ENCODE peak calls at places on chromosomes 12 and 14, in seven cellular contexts. L, Y, I, Z, V, X and E are unnamed samples. For H3K4me1, the result is how much of the 10 kb centered on the place peaks cover.

GRCh38 chr12:115204957-115205754 is 521.2 kb upstream of the TBX3 start:
- DNase-seq in L (no peak), Y (no peak), I (no peak), Z (no peak), V (no peak), X (no peak), E (no peak)

GRCh38 chr14:79721399-79722084 is 489.8 kb downstream of the DIO2 start:
- DNase-seq in L (no peak), Y (no peak), I (no peak), Z (no peak), V (no peak), X (no peak), E (no peak)

GRCh38 chr12:119328111-119328510 is 6.4 kb upstream of the CCDC60 start:
- DNase-seq in L (peak), Y (no peak), I (peak), Z (no peak), V (peak), X (no peak), E (no peak)

GRCh38 chr12:25775968-25776367 is 182.5 kb upstream of the RASSF8 start:
- DNase-seq in L (no peak), Y (no peak), I (no peak), Z (no peak), V (peak), X (no peak), E (no peak)

GRCh38 chr14:89330236-89331002 is 86.6 kb downstream of the FOXN3 start:
- DNase-seq in L (peak), Y (no peak), I (no peak), Z (no peak), V (no peak), X (peak), E (no peak)

GRCh38 chr12:49296034-49296835 is 1.3 kb downstream of the PRPH start:
- DNase-seq in L (peak), Y (peak), I (peak), Z (peak), V (no peak), X (no peak), E (peak)

GRCh38 chr12:126156806-126157574 is 1091.8 kb downstream of the AACS start:
- DNase-seq in L (no peak), Y (no peak), I (no peak), Z (peak), V (no peak), X (no peak), E (no peak)

GRCh38 chr12:14514154-14514842 is 53.4 kb downstream of the PLBD1 start:
- DNase-seq in L (no peak), Y (no peak), I (no peak), Z (peak), V (peak), X (no peak), E (no peak)

GRCh38 chr14:92930737-92931602 is 8.0 kb downstream of the CHGA start:
- DNase-seq in L (no peak), Y (no peak), I (no peak), Z (no peak), V (no peak), X (no peak), E (no peak)

GRCh38 chr12:20716037-20716436 is 20.9 kb downstream of the SLCO1C1 start:
- DNase-seq in L (no peak), Y (no peak), I (no peak), Z (no peak), V (no peak), X (no peak), E (no peak)

GRCh38 chr12:130969223-130969622 is 15.5 kb downstream of the ADGRD1 start:
- DNase-seq in L (no peak), Y (no peak), I (no peak), Z (no peak), V (no peak), X (no peak), E (no peak)

DNA sequence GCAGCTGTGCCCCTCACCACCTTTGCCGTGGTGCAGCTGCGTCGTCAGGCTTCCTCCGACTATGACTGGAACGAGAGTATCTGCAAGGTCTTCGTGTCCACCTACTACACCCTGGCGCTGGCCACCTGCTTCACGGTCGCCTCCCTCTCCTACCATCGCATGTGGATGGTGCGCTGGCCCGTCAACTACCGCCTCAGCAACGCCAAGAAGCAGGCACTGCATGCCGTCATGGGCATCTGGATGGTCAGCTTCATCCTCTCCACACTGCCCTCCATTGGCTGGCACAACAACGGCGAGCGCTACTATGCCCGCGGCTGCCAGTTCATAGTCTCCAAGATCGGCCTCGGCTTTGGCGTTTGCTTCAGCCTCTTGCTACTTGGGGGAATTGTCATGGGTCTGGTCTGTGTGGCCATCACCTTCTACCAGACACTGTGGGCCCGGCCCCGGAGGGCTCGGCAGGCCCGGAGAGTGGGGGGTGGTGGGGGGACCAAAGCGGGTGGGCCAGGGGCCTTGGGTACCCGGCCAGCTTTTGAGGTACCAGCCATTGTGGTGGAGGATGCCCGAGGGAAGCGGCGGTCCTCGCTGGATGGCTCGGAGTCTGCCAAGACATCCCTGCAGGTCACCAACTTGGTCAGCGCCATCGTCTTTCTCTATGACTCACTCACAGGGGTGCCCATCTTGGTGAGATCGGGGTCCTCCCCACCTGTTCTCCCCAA is 2.6 kb downstream of the GPR162 start:
- DNase-seq in L (no peak), Y (no peak), I (no peak), Z (no peak), V (no peak), X (no peak), E (no peak)
- H3K4me1 ChIP-seq in L (under half), Y (under half), I (under half), Z (under half), V (under half), X (under half), E (under half)

GRCh38 chr12:2259368-2259767 is 206.6 kb downstream of the CACNA1C start:
- DNase-seq in L (no peak), Y (no peak), I (no peak), Z (no peak), V (no peak), X (no peak), E (no peak)

GRCh38 chr12:2255301-2255700 is 202.5 kb downstream of the CACNA1C start:
- DNase-seq in L (no peak), Y (no peak), I (no peak), Z (no peak), V (no peak), X (no peak), E (no peak)

GRCh38 chr12:2256915-2257314 is 204.1 kb downstream of the CACNA1C start:
- DNase-seq in L (no peak), Y (no peak), I (no peak), Z (no peak), V (no peak), X (no peak), E (no peak)

GRCh38 chr12:2256453-2256852 is 203.7 kb downstream of the CACNA1C start:
- DNase-seq in L (no peak), Y (no peak), I (no peak), Z (no peak), V (no peak), X (no peak), E (no peak)

DNA sequence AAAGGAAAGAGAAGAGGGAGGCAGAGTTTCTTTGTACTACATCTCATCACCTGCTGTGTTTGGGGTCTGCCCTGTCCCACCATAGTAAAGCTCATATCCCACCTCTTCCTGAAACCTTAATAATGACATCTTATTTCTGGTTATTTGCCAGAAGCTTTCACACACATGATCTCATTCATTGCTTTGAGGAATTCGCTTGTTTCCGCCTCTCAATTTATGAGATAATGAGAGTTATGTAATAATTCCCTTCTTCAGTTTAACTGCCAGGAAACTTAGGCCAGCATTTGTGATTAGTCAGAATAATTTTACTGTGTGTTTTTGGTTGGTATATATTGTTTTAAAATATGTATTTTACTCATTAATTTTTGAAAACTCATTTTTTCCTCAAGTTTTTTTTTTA is 205.2 kb downstream of the CACNA1C start:
- DNase-seq in L (no peak), Y (no peak), I (no peak), Z (no peak), V (no peak), X (no peak), E (no peak)
- H3K27ac ChIP-seq in L (no peak), Y (no peak), I (no peak), Z (no peak), V (no peak), X (no peak), E (no peak)

GRCh38 chr12:57095440-57095839 is 6.5 kb downstream of the NAB2 start:
- DNase-seq in L (no peak), Y (no peak), I (no peak), Z (no peak), V (no peak), X (no peak), E (no peak)
- H3K4me1 ChIP-seq in L (half or more), Y (under half), I (under half), Z (under half), V (under half), X (under half), E (under half)

GRCh38 chr12:45339035-45339434 is 123.1 kb downstream of the ANO6 start:
- DNase-seq in L (no peak), Y (no peak), I (no peak), Z (no peak), V (no peak), X (no peak), E (no peak)

GRCh38 chr12:45342171-45342570 is 126.3 kb downstream of the ANO6 start:
- DNase-seq in L (no peak), Y (no peak), I (no peak), Z (no peak), V (peak), X (no peak), E (no peak)

GRCh38 chr12:45338272-45338671 is 122.4 kb downstream of the ANO6 start:
- DNase-seq in L (no peak), Y (no peak), I (no peak), Z (no peak), V (no peak), X (no peak), E (no peak)

GRCh38 chr12:45343269-45344051 is 127.6 kb downstream of the ANO6 start:
- DNase-seq in L (no peak), Y (no peak), I (peak), Z (no peak), V (peak), X (no peak), E (no peak)

DNA sequence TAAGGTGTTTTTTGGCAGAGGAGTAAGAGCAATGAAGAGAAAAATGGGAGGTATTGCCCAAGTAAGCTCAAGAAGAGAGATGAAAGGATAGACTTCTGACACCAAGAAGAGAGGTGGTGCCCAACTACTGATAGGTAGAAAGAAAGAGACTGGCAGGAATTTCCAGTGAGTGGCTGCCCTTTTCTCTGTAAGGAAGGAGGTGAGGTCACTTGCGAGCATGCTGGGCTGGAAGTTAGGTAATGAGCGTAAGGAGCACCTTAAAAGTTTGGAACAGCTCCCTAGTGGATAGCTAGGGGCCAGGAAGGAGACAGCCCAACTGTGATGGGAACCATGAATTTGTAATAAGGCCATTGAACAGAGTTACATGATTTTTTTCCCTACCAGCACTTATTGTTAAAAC is 127.0 kb downstream of the ANO6 start:
- DNase-seq in L (no peak), Y (no peak), I (no peak), Z (no peak), V (peak), X (no peak), E (no peak)
- H3K27ac ChIP-seq in L (no peak), Y (no peak), I (no peak), Z (no peak), V (peak), X (no peak), E (no peak)

GRCh38 chr14:73782623-73783022 is 68.4 kb upstream of the PNMA1 start:
- DNase-seq in L (no peak), Y (no peak), I (no peak), Z (no peak), V (no peak), X (no peak), E (no peak)
- H3K4me1 ChIP-seq in L (half or more), Y (under half), I (under half), Z (under half), V (under half), X (under half), E (under half)

DNA sequence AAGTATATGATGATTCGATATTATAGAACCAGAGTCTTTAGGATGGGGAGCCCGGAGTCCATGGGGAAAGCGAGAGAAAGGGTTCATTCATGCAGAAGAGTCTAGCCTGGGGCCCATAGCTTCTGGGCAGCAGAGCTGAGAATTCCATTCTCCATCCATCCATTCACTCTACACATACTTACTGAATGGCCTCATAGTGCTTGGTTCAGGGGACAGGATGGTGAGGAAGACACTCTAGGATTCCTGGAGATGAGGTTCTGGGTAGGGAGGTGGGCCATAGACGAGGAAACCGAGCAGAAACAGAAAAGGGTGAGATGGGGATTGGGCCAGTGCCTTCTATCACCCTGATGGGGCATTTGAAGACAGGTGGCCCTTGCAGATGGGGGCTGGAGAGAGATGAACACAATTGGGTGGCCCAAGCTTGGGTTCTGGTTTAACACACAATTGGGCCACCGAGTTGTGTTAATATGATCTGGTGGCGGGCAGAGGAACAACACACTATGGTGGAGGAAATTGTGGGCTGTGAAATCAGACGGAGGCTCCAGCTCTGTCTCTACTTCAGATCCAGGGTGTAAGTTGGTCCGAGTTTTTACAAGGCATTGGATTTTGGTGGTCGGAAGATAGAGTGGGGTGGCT is 5.4 kb downstream of the KRT86 start:
- DNase-seq in L (no peak), Y (no peak), I (peak), Z (no peak), V (no peak), X (no peak), E (no peak)
- H3K27ac ChIP-seq in L (peak), Y (no peak), I (peak), Z (peak), V (no peak), X (peak), E (no peak)

GRCh38 chr12:124756730-124757129 is 106.9 kb downstream of the SCARB1 start:
- DNase-seq in L (no peak), Y (no peak), I (no peak), Z (no peak), V (no peak), X (no peak), E (no peak)
- H3K4me1 ChIP-seq in L (under half), Y (under half), I (under half), Z (under half), V (under half), X (under half), E (under half)

DNA sequence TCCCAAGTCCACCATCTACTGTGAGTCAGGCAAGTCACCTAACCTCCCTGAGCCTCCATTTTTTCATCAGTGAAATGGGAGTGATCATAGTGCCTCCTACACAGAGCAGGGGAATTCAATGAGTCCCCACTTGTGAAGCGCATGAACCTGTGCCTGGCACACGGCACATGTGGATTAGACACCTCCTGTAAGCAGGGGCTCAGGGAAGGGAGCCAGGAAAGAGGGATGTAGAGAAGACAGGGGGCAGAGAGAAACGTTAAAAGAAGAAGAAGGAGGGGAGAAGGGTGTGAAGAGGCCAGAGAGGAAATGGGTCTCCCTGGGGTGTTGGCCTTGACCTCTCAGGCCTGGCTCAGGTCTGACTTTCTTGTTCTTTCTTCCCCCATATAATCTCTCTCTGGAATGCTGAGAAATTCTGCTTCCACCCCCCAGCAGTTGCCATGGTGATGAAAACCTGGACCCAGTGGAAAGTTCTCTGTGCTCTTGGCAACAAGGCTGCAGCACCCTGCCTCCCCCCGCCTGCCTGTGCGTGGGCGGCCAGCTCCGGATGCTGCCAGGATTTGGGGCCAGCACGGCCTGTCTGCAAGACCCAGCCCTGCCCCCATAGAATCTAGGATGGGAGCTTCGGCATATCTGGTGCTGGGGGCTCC is 94.5 kb downstream of the CALM1 start:
- DNase-seq in L (peak), Y (no peak), I (no peak), Z (peak), V (no peak), X (peak), E (no peak)
- H3K27ac ChIP-seq in L (no peak), Y (no peak), I (no peak), Z (no peak), V (no peak), X (peak), E (no peak)

GRCh38 chr14:22526210-22526609 is 62.8 kb downstream of the DAD1 start:
- DNase-seq in L (no peak), Y (no peak), I (no peak), Z (no peak), V (no peak), X (no peak), E (no peak)

GRCh38 chr14:22526744-22527143 is 62.3 kb downstream of the DAD1 start:
- DNase-seq in L (no peak), Y (no peak), I (no peak), Z (no peak), V (no peak), X (no peak), E (no peak)

GRCh38 chr14:22524105-22524783 is 64.8 kb downstream of the DAD1 start:
- DNase-seq in L (no peak), Y (no peak), I (no peak), Z (no peak), V (no peak), X (no peak), E (no peak)

GRCh38 chr14:22523283-22523682 is 65.7 kb downstream of the DAD1 start:
- DNase-seq in L (no peak), Y (no peak), I (no peak), Z (no peak), V (no peak), X (no peak), E (no peak)

DNA sequence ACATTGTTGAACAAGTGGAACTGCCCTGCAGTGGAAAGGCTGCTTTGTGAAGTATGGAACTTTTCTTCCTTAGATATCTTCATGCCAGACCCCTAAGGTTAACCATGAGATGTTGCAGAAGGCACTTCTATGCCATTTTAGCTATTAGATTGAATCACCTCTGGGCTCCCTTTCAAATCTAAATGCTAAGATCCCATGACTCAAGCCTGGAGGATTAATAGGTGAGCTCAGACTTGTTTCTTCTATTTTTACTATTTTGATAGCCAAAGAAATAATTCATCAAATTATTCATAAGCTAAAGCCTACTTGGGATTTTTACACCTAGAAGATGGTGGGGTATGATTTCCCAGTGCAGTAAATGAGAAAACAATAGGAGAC is 64.3 kb downstream of the DAD1 start:
- DNase-seq in L (no peak), Y (no peak), I (no peak), Z (no peak), V (no peak), X (no peak), E (no peak)
- H3K4me1 ChIP-seq in L (under half), Y (half or more), I (under half), Z (under half), V (under half), X (under half), E (half or more)

GRCh38 chr14:99224948-99225347 is 47.0 kb downstream of the BCL11B start:
- DNase-seq in L (no peak), Y (no peak), I (no peak), Z (no peak), V (no peak), X (no peak), E (no peak)
- H3K27ac ChIP-seq in L (no peak), Y (peak), I (no peak), Z (no peak), V (no peak), X (no peak), E (peak)